ENCODE peak calls at places on chromosomes 2 and 18, in five cellular contexts. C, L, X, M and I are unnamed samples.

GRCh38 chr2:205712508-205712907 is 30.2 kb downstream of the NRP2 start:
- DNase-seq in C (no peak), L (no peak), X (no peak), M (peak), I (no peak)

GRCh38 chr2:231123362-231123898 is 1.4 kb downstream of the HTR2B start:
- DNase-seq in C (no peak), L (no peak), X (no peak), M (peak), I (no peak)

GRCh38 chr2:75098856-75099255 is 100.5 kb downstream of the TACR1 start:
- DNase-seq in C (no peak), L (no peak), X (no peak), M (peak), I (no peak)

GRCh38 chr18:56200381-56200831 is 438.0 kb downstream of the TXNL1 start:
- DNase-seq in C (no peak), L (no peak), X (no peak), M (peak), I (no peak)

GRCh38 chr2:57796527-57796926 is 250.1 kb upstream of the VRK2 start:
- DNase-seq in C (no peak), L (no peak), X (no peak), M (no peak), I (no peak)

GRCh38 chr2:205681836-205682238 is 464 bp upstream of the NRP2 start:
- DNase-seq in C (no peak), L (no peak), X (no peak), M (peak), I (no peak)

GRCh38 chr2:9809448-9810088 is 33.7 kb upstream of the TAF1B start:
- DNase-seq in C (no peak), L (no peak), X (no peak), M (no peak), I (no peak)

GRCh38 chr2:195322324-195322723 is 334.7 kb upstream of the SLC39A10 start:
- DNase-seq in C (no peak), L (no peak), X (no peak), M (no peak), I (no peak)

GRCh38 chr2:136137982-136138381 is 20.0 kb upstream of the CXCR4 start:
- DNase-seq in C (no peak), L (no peak), X (no peak), M (no peak), I (no peak)

GRCh38 chr2:181658444-181658843 is 1.5 kb upstream of the CERKL start:
- DNase-seq in C (no peak), L (no peak), X (no peak), M (no peak), I (no peak)

GRCh38 chr2:208254118-208254870 is 577 bp downstream of the IDH1 start:
- DNase-seq in C (peak), L (no peak), X (peak), M (peak), I (peak)

GRCh38 chr2:56522605-56523089 is 338.9 kb downstream of the CCDC85A start:
- DNase-seq in C (no peak), L (no peak), X (peak), M (peak), I (peak)

GRCh38 chr2:138439733-138440132 is 61.8 kb upstream of the SPOPL start:
- DNase-seq in C (no peak), L (no peak), X (no peak), M (no peak), I (no peak)

GRCh38 chr18:41075212-41075611 is 879.8 kb upstream of the PIK3C3 start:
- DNase-seq in C (no peak), L (no peak), X (no peak), M (peak), I (no peak)

GRCh38 chr18:61569176-61569892 is 236.1 kb downstream of the CDH20 start:
- DNase-seq in C (no peak), L (no peak), X (no peak), M (peak), I (no peak)

GRCh38 chr2:229731916-229732315 is 17.6 kb upstream of the DNER start:
- DNase-seq in C (no peak), L (no peak), X (peak), M (peak), I (no peak)

GRCh38 chr2:16725549-16725948 is 59.9 kb upstream of the CYRIA start:
- DNase-seq in C (no peak), L (no peak), X (no peak), M (no peak), I (no peak)

GRCh38 chr2:16728742-16729141 is 63.1 kb upstream of the CYRIA start:
- DNase-seq in C (no peak), L (no peak), X (no peak), M (no peak), I (no peak)

GRCh38 chr2:16726147-16726546 is 60.5 kb upstream of the CYRIA start:
- DNase-seq in C (no peak), L (no peak), X (no peak), M (peak), I (no peak)

GRCh38 chr2:16726577-16726976 is 60.9 kb upstream of the CYRIA start:
- DNase-seq in C (no peak), L (no peak), X (no peak), M (no peak), I (no peak)

DNA sequence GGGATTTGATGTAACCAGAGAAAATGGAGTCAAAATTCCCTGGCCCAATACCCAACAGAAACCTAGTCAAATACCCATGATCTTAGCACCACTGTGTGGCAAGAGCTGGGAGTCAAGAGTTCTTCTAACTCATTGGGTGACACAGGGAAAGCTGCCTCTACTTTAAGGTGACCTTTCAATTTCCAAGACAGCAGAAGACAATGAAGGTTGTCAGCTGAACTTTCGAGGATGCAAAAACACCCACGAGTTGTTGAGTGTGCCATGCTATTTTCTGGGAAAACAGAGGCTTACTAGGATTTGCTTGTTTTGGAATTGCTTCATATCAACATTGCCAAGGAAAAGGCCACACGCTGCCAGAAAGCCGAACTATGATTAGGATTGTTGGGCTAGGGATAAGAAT is 61.6 kb upstream of the CYRIA start:
- DNase-seq in C (no peak), L (peak), X (no peak), M (peak), I (no peak)
- TF ChIP-seq CTCF in C (no peak), L (no peak), X (no peak), M (no peak), I (no peak)

GRCh38 chr18:75248426-75249191 is 38.0 kb downstream of the TSHZ1 start:
- DNase-seq in C (no peak), L (no peak), X (no peak), M (no peak), I (no peak)
- H3K4me3 ChIP-seq in C (peak), L (peak), X (no peak), M (peak), I (peak)

GRCh38 chr2:86249843-86250402 is 50.7 kb downstream of the MRPL35 start:
- DNase-seq in C (no peak), L (no peak), X (no peak), M (peak), I (no peak)
- TF ChIP-seq CTCF in C (no peak), L (no peak), X (no peak), M (peak), I (no peak)

GRCh38 chr2:234497592-234498023 is 727 bp upstream of the ARL4C start:
- DNase-seq in C (no peak), L (no peak), X (no peak), M (no peak), I (no peak)
- H3K4me3 ChIP-seq in C (peak), L (peak), X (peak), M (peak), I (peak)

GRCh38 chr2:117789505-117789904 is 25.0 kb upstream of the DDX18 start:
- DNase-seq in C (no peak), L (no peak), X (no peak), M (no peak), I (no peak)

GRCh38 chr2:117794668-117795067 is 19.8 kb upstream of the DDX18 start:
- DNase-seq in C (no peak), L (no peak), X (no peak), M (peak), I (no peak)
- TF ChIP-seq CTCF in C (no peak), L (no peak), X (no peak), M (no peak), I (no peak)

GRCh38 chr2:176107731-176108181 is 676 bp downstream of the HOXD11 start:
- DNase-seq in C (no peak), L (no peak), X (no peak), M (no peak), I (no peak)

GRCh38 chr2:176105727-176106635 is 1.1 kb upstream of the HOXD11 start:
- DNase-seq in C (no peak), L (no peak), X (no peak), M (no peak), I (no peak)

GRCh38 chr2:176104338-176105077 is 2.6 kb upstream of the HOXD11 start:
- DNase-seq in C (no peak), L (no peak), X (no peak), M (no peak), I (no peak)

GRCh38 chr2:176105078-176105726 is 1.9 kb upstream of the HOXD11 start:
- DNase-seq in C (no peak), L (no peak), X (no peak), M (no peak), I (no peak)

GRCh38 chr2:176106636-176107539 is at the start of gene HOXD11:
- DNase-seq in C (no peak), L (no peak), X (no peak), M (peak), I (no peak)
- H3K4me3 ChIP-seq in C (no peak), L (peak), X (no peak), M (no peak), I (peak)